ENCODE peak calls at places on chromosomes 12 and 14, in seven cellular contexts. M is GM12865, P is ACHN, E is HTR-8/SVneo, N is cardiac muscle cell, B is GM20000, Y is Daoy. S is an unnamed sample.

GRCh38 chr12:114339626-114340025 is 66.3 kb downstream of the TBX5 start:
- DNase-seq in B (no peak), Y (peak), M (no peak), E (no peak), N (no peak), P (no peak), S (no peak)

GRCh38 chr14:89399594-89400068 is 17.4 kb downstream of the FOXN3 start:
- DNase-seq in N (peak), Y (peak), P (no peak), M (no peak), E (no peak), B (no peak), S (no peak)

GRCh38 chr14:54312166-54312801 is 84.5 kb upstream of the CDKN3 start:
- DNase-seq in B (no peak), P (peak), M (no peak), Y (peak), E (peak), N (no peak), S (no peak)

GRCh38 chr12:20646239-20646827 is 48.8 kb upstream of the SLCO1C1 start:
- DNase-seq in P (peak), B (peak), M (peak), Y (peak), N (peak), E (peak), S (peak)

GRCh38 chr14:35789651-35790050 is 19.4 kb downstream of the RALGAPA1 start:
- DNase-seq in B (no peak), M (peak), E (no peak), N (no peak), P (peak), Y (peak), S (no peak)

GRCh38 chr12:8829621-8830020 is 7.2 kb downstream of the A2ML1 start:
- DNase-seq in E (no peak), P (no peak), B (no peak), M (no peak), Y (no peak), N (no peak), S (no peak)

GRCh38 chr12:78293039-78293686 is 462.5 kb downstream of the NAV3 start:
- DNase-seq in M (no peak), P (no peak), Y (peak), N (no peak), B (no peak), E (no peak), S (no peak)

GRCh38 chr12:16424531-16424930 is 77.1 kb downstream of the MGST1 start:
- DNase-seq in E (no peak), P (no peak), Y (no peak), N (no peak), B (no peak), M (no peak), S (no peak)

GRCh38 chr12:71589478-71589881 is 74.2 kb downstream of the ZFC3H1 start:
- DNase-seq in B (no peak), P (no peak), M (peak), Y (peak), E (peak), N (no peak), S (no peak)

GRCh38 chr12:120356567-120357030 is 12.4 kb downstream of the MSI1 start:
- DNase-seq in Y (peak), E (peak), B (peak), M (peak), P (peak), N (peak), S (peak)

GRCh38 chr14:21264025-21264801 is 5.0 kb downstream of the HNRNPC start:
- DNase-seq in Y (peak), E (peak), M (peak), P (peak), N (no peak), B (peak), S (peak)

GRCh38 chr12:14981049-14981448 is 8.2 kb downstream of the PDE6H start:
- DNase-seq in E (no peak), B (no peak), M (no peak), P (no peak), Y (no peak), N (no peak), S (no peak)

GRCh38 chr12:117501470-117501869 is 140.0 kb upstream of the NOS1 start:
- DNase-seq in M (no peak), B (no peak), E (no peak), P (no peak), N (no peak), Y (no peak), S (no peak)

GRCh38 chr14:100828448-100828834 is 2.5 kb downstream of the MEG3 start:
- DNase-seq in N (no peak), M (no peak), E (no peak), P (peak), Y (no peak), B (no peak), S (no peak)

GRCh38 chr12:67728296-67728666 is 79.7 kb downstream of the DYRK2 start:
- DNase-seq in P (no peak), M (no peak), N (no peak), E (no peak), Y (no peak), B (no peak), S (no peak)

GRCh38 chr12:12749433-12749832 is 32.3 kb downstream of the CDKN1B start:
- DNase-seq in P (no peak), Y (peak), N (no peak), E (no peak), B (no peak), M (no peak), S (no peak)

GRCh38 chr12:3295648-3296408 is 195.2 kb upstream of the PRMT8 start:
- DNase-seq in P (no peak), B (no peak), N (no peak), M (no peak), E (no peak), Y (no peak), S (no peak)

GRCh38 chr12:45775465-45775864 is 46.0 kb downstream of the ARID2 start:
- DNase-seq in E (no peak), M (no peak), N (no peak), P (peak), Y (no peak), B (no peak), S (no peak)

GRCh38 chr14:31950760-31951637 is 126.1 kb upstream of the ARHGAP5 start:
- DNase-seq in M (no peak), N (peak), P (no peak), Y (peak), E (peak), B (no peak), S (no peak)

GRCh38 chr14:100159107-100159864 is at the start of gene DEGS2:
- DNase-seq in E (no peak), N (peak), M (peak), Y (no peak), B (peak), P (no peak), S (peak)

GRCh38 chr14:67532998-67533753 is at the start of gene PLEKHH1:
- DNase-seq in N (peak), B (peak), M (peak), Y (peak), P (peak), E (peak), S (peak)

GRCh38 chr14:103819503-103820307 is 27.7 kb downstream of the PPP1R13B start:
- DNase-seq in Y (peak), N (peak), E (no peak), M (peak), B (peak), P (peak), S (no peak)

GRCh38 chr14:77111021-77111420 is 13.0 kb downstream of the CIPC start:
- DNase-seq in Y (no peak), E (no peak), M (no peak), N (no peak), B (no peak), P (no peak), S (no peak)

GRCh38 chr14:67934087-67934486 is 114.5 kb downstream of the RAD51B start:
- DNase-seq in M (peak), B (peak), P (peak), N (peak), Y (peak), E (peak), S (peak)

GRCh38 chr12:113145720-113146551 is 3.6 kb upstream of the CFAP73 start:
- DNase-seq in B (no peak), N (no peak), Y (no peak), E (no peak), M (no peak), P (no peak), S (no peak)

S was measured in MM.1S.